ENCODE peak calls at places on chromosomes 11 and 22, in seven cellular contexts. L, Z, R, I, C, H and U are unnamed samples.

GRCh38 chr11:132187814-132188213 is 817.4 kb downstream of the NTM start:
- DNase-seq in L (no peak), Z (no peak), R (no peak), I (no peak), C (no peak), H (peak), U (no peak)

GRCh38 chr11:129291556-129291955 is 84.1 kb upstream of the BARX2 start:
- DNase-seq in L (no peak), Z (no peak), R (no peak), I (no peak), C (no peak), H (no peak), U (no peak)

GRCh38 chr22:37599161-37599560 is 9.5 kb upstream of the GGA1 start:
- DNase-seq in L (no peak), Z (no peak), R (no peak), I (no peak), C (no peak), H (no peak), U (no peak)

GRCh38 chr11:34263462-34264186 is 94.2 kb downstream of the ABTB2 start:
- DNase-seq in L (no peak), Z (no peak), R (peak), I (no peak), C (peak), H (peak), U (no peak)

GRCh38 chr11:16979708-16980622 is 34.2 kb downstream of the PLEKHA7 start:
- DNase-seq in L (no peak), Z (peak), R (no peak), I (no peak), C (no peak), H (no peak), U (peak)

GRCh38 chr22:36853407-36854099 is 7.3 kb upstream of the NCF4 start:
- DNase-seq in L (no peak), Z (peak), R (no peak), I (peak), C (peak), H (peak), U (no peak)

GRCh38 chr11:83256602-83257340 is 29.4 kb downstream of the CCDC90B start:
- DNase-seq in L (no peak), Z (no peak), R (no peak), I (no peak), C (no peak), H (no peak), U (no peak)

GRCh38 chr11:61603667-61604066 is 22.8 kb upstream of the SYT7 start:
- DNase-seq in L (no peak), Z (peak), R (no peak), I (no peak), C (no peak), H (no peak), U (no peak)

GRCh38 chr11:107116358-107116757 is 98.1 kb upstream of the GUCY1A2 start:
- DNase-seq in L (no peak), Z (no peak), R (peak), I (no peak), C (no peak), H (peak), U (no peak)

GRCh38 chr22:24421428-24421931 is 5.9 kb upstream of the ADORA2A start:
- DNase-seq in L (no peak), Z (peak), R (no peak), I (peak), C (no peak), H (no peak), U (no peak)

GRCh38 chr22:44703269-44703870 is 1.4 kb downstream of the PRR5 start:
- DNase-seq in L (no peak), Z (no peak), R (no peak), I (no peak), C (no peak), H (no peak), U (no peak)

GRCh38 chr22:46796566-46797195 is 34.2 kb downstream of the TBC1D22A start:
- DNase-seq in L (no peak), Z (no peak), R (no peak), I (no peak), C (no peak), H (no peak), U (no peak)

GRCh38 chr11:124748481-124749338 is 3.3 kb downstream of the VSIG2 start:
- DNase-seq in L (no peak), Z (no peak), R (peak), I (no peak), C (no peak), H (no peak), U (no peak)

GRCh38 chr11:27213232-27213660 is 149.8 kb downstream of the CCDC34 start:
- DNase-seq in L (peak), Z (no peak), R (peak), I (no peak), C (no peak), H (peak), U (no peak)

GRCh38 chr11:94084164-94084563 is 44.5 kb upstream of the PANX1 start:
- DNase-seq in L (no peak), Z (no peak), R (no peak), I (no peak), C (no peak), H (no peak), U (no peak)

GRCh38 chr11:118135796-118136165 is 16.8 kb downstream of the SCN4B start:
- DNase-seq in L (no peak), Z (no peak), R (no peak), I (no peak), C (no peak), H (no peak), U (no peak)

GRCh38 chr22:28229566-28230483 is 310.8 kb upstream of the PITPNB start:
- DNase-seq in L (no peak), Z (no peak), R (no peak), I (no peak), C (no peak), H (peak), U (no peak)

GRCh38 chr11:115580416-115580815 is 76.2 kb upstream of the CADM1 start:
- DNase-seq in L (no peak), Z (no peak), R (no peak), I (no peak), C (no peak), H (no peak), U (no peak)

GRCh38 chr11:60918941-60919275 is 5.0 kb downstream of the TMEM109 start:
- DNase-seq in L (no peak), Z (no peak), R (peak), I (no peak), C (no peak), H (peak), U (no peak)

GRCh38 chr22:23826510-23827350 is 12.1 kb downstream of the DERL3 start:
- DNase-seq in L (no peak), Z (no peak), R (no peak), I (no peak), C (no peak), H (no peak), U (no peak)

GRCh38 chr22:36160499-36160942 is at the start of gene APOL3:
- DNase-seq in L (peak), Z (no peak), R (peak), I (peak), C (peak), H (peak), U (no peak)

GRCh38 chr11:64529559-64530520 is 61.2 kb upstream of the SLC22A12 start:
- DNase-seq in L (no peak), Z (peak), R (no peak), I (no peak), C (no peak), H (no peak), U (peak)

GRCh38 chr22:29780781-29781676 is 13.9 kb downstream of the UQCR10 start:
- DNase-seq in L (no peak), Z (no peak), R (peak), I (no peak), C (no peak), H (peak), U (no peak)

GRCh38 chr11:61041755-61042518 is 60.4 kb upstream of the CD5 start:
- DNase-seq in L (no peak), Z (no peak), R (peak), I (peak), C (no peak), H (peak), U (no peak)

GRCh38 chr11:57639321-57640067 is 10.2 kb downstream of the YPEL4 start:
- DNase-seq in L (no peak), Z (no peak), R (no peak), I (no peak), C (no peak), H (peak), U (no peak)

GRCh38 chr22:17912942-17913704 is 111.2 kb downstream of the MICAL3 start:
- DNase-seq in L (no peak), Z (no peak), R (no peak), I (no peak), C (no peak), H (no peak), U (no peak)

GRCh38 chr11:35478411-35479139 is 46.8 kb downstream of the PAMR1 start:
- DNase-seq in L (no peak), Z (no peak), R (no peak), I (no peak), C (no peak), H (peak), U (no peak)

GRCh38 chr22:24592144-24592845 is 578 bp downstream of the LRRC75B start:
- DNase-seq in L (no peak), Z (no peak), R (no peak), I (no peak), C (no peak), H (peak), U (peak)

GRCh38 chr11:128251140-128251539 is 336.2 kb downstream of the ETS1 start:
- DNase-seq in L (no peak), Z (no peak), R (peak), I (no peak), C (no peak), H (peak), U (no peak)

GRCh38 chr11:75815345-75815983 is 454 bp downstream of the UVRAG start:
- DNase-seq in L (no peak), Z (no peak), R (no peak), I (no peak), C (peak), H (peak), U (no peak)

GRCh38 chr22:36415415-36416168 is 27.8 kb upstream of the MYH9 start:
- DNase-seq in L (no peak), Z (no peak), R (no peak), I (no peak), C (no peak), H (no peak), U (no peak)

GRCh38 chr11:102291831-102292230 is 25.5 kb upstream of the BIRC3 start:
- DNase-seq in L (no peak), Z (no peak), R (no peak), I (no peak), C (no peak), H (no peak), U (no peak)

GRCh38 chr11:102286292-102286691 is 31.0 kb upstream of the BIRC3 start:
- DNase-seq in L (no peak), Z (no peak), R (no peak), I (no peak), C (no peak), H (no peak), U (no peak)

GRCh38 chr11:102288745-102289083 is 28.6 kb upstream of the BIRC3 start:
- DNase-seq in L (no peak), Z (no peak), R (no peak), I (no peak), C (no peak), H (no peak), U (no peak)

GRCh38 chr11:102289510-102290078 is 27.7 kb upstream of the BIRC3 start:
- DNase-seq in L (no peak), Z (no peak), R (no peak), I (no peak), C (no peak), H (peak), U (no peak)

GRCh38 chr11:102287963-102288744 is 29.1 kb upstream of the BIRC3 start:
- DNase-seq in L (peak), Z (peak), R (peak), I (no peak), C (peak), H (peak), U (peak)
- TF ChIP-seq CTCF in L (peak), Z (peak), R (peak), I (peak), C (peak), H (peak), U (peak)

GRCh38 chr11:69014084-69014935 is 1.3 kb upstream of the MRGPRF start:
- DNase-seq in L (no peak), Z (no peak), R (no peak), I (no peak), C (no peak), H (no peak), U (no peak)

GRCh38 chr11:69014936-69015549 is 2.0 kb upstream of the MRGPRF start:
- DNase-seq in L (no peak), Z (no peak), R (no peak), I (no peak), C (no peak), H (no peak), U (no peak)

GRCh38 chr11:69012092-69013008 is 696 bp downstream of the MRGPRF start:
- DNase-seq in L (no peak), Z (no peak), R (no peak), I (no peak), C (no peak), H (peak), U (no peak)

GRCh38 chr11:69011624-69012091 is 1.4 kb downstream of the MRGPRF start:
- DNase-seq in L (no peak), Z (no peak), R (no peak), I (no peak), C (no peak), H (no peak), U (no peak)

GRCh38 chr11:69013009-69013951 is at the start of gene MRGPRF:
- DNase-seq in L (no peak), Z (no peak), R (no peak), I (no peak), C (peak), H (peak), U (no peak)
- TF ChIP-seq CTCF in L (no peak), Z (peak), R (peak), I (no peak), C (no peak), H (peak), U (no peak)

GRCh38 chr11:43989162-43989961 is 46.9 kb downstream of the C11orf96 start:
- DNase-seq in L (no peak), Z (peak), R (no peak), I (no peak), C (peak), H (peak), U (no peak)

GRCh38 chr11:43987384-43988039 is 45.1 kb downstream of the C11orf96 start:
- DNase-seq in L (no peak), Z (peak), R (no peak), I (no peak), C (peak), H (peak), U (no peak)

GRCh38 chr11:43986327-43986726 is 43.9 kb downstream of the C11orf96 start:
- DNase-seq in L (no peak), Z (no peak), R (no peak), I (no peak), C (no peak), H (no peak), U (no peak)

GRCh38 chr11:43986881-43987280 is 44.4 kb downstream of the C11orf96 start:
- DNase-seq in L (no peak), Z (no peak), R (no peak), I (no peak), C (no peak), H (no peak), U (no peak)

GRCh38 chr11:43988040-43988793 is 45.8 kb downstream of the C11orf96 start:
- DNase-seq in L (no peak), Z (peak), R (no peak), I (no peak), C (no peak), H (peak), U (no peak)
- TF ChIP-seq CTCF in L (no peak), Z (peak), R (no peak), I (no peak), C (no peak), H (peak), U (no peak)

DNA sequence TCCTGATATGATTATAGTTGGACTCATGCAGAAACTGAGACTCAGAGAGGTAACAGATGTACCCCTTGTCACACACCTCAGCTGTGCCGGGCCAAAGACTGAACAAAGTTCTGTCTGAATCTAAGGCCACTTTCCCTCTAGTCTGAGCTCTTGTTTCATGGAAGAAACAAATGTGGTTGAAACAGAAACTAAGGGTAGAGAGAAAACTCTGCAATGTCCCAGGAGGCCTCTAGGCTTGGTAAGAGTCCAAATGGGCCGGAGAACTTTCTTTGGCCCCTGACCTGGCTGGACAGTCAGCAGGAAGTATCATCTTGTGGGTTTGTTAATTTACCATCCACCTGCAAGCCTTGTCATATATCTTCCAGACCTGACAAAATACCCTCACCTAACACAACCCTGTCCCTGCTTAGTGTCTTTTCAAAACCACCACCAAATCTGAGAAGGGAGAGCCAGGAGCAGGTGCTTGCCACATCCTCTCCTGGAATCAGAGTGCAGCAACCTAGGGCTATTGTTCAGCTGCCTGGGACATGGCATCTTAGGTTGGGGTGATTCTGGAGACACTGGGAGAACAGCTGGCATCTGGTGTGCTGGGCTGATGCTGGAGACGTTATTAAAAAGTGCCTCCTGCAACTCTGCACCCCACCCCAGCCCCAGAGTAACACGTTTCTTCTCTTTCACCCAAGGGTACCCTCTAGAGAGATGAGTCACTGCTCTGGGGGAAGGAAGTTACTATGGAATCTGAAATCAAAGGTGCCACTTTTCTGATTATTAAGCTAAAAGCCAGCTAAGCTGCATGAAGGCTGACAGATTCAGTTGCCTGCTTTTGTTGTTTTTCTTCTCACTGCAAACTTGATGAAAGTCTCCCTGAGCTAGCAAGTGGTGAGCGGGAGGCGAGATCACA is 126.3 kb upstream of the TIMP3 start:
- DNase-seq in L (no peak), Z (no peak), R (no peak), I (no peak), C (no peak), H (peak), U (no peak)
- TF ChIP-seq CTCF in L (no peak), Z (no peak), R (no peak), I (no peak), C (no peak), H (peak), U (no peak)

DNA sequence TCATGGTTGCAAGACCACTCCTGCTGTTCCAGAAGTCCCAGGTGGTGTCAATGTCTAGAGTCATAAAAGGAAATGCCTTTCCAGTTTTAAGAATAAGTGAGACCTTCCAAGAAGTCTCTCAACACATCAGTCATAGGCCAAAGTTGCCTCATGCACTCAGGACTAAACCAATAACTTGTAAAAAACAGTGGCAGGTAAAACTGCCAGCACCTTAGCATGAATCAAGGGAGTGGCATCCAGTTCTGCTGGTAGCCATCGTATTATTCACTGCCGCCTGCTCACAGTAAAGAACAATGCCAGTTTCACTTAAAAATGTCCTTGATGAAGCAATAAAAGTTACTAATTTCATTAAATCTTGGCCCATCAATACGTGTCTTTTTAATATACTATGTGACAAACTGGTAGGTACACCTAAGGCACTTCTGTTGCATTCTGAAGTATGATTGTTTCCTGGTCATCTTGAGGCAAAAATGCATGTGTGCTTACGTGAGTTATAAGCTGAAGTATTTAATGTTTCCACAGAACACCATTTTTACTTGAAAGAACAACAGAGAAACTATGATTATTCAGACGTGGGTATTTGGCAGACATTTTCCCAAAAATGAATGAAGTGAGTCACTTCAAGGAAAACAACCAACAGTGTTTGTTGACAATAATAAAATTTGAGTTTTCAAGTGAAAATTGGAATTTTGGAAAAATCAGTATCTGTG is 125.2 kb upstream of the SNX19 start:
- DNase-seq in L (no peak), Z (no peak), R (peak), I (no peak), C (no peak), H (no peak), U (no peak)
- TF ChIP-seq CTCF in L (no peak), Z (no peak), R (no peak), I (no peak), C (no peak), H (no peak), U (no peak)

GRCh38 chr11:92140021-92140420 is 84.6 kb upstream of the FAT3 start:
- DNase-seq in L (no peak), Z (no peak), R (no peak), I (no peak), C (no peak), H (no peak), U (no peak)

GRCh38 chr11:92131289-92131890 is 93.2 kb upstream of the FAT3 start:
- DNase-seq in L (no peak), Z (peak), R (peak), I (no peak), C (no peak), H (no peak), U (no peak)

GRCh38 chr11:92141725-92142124 is 82.9 kb upstream of the FAT3 start:
- DNase-seq in L (no peak), Z (no peak), R (no peak), I (no peak), C (no peak), H (no peak), U (no peak)

GRCh38 chr11:92141159-92141558 is 83.5 kb upstream of the FAT3 start:
- DNase-seq in L (no peak), Z (no peak), R (no peak), I (no peak), C (no peak), H (no peak), U (no peak)

GRCh38 chr11:92136792-92137191 is 87.8 kb upstream of the FAT3 start:
- DNase-seq in L (no peak), Z (peak), R (peak), I (no peak), C (no peak), H (no peak), U (no peak)
- TF ChIP-seq CTCF in L (no peak), Z (peak), R (peak), I (no peak), C (no peak), H (no peak), U (no peak)